ENCODE peak calls at places on chromosomes 6 and 20, in eight cellular contexts. B is NB4, C is esophagus muscularis mucosa, I is A549, X is Peyer's patch, H is right lobe of liver, A is adrenal gland, Y is upper lobe of left lung. Z is an unnamed sample.

GRCh38 chr6:160336200-160336599 is 12.0 kb upstream of the SLC22A3 start:
- DNase-seq in B (no peak), C (peak), I (no peak), X (no peak), H (no peak), A (no peak), Y (no peak), Z (no peak)

GRCh38 chr6:106256201-106256968 is 69.2 kb downstream of the ATG5 start:
- DNase-seq in B (no peak), C (no peak), I (peak), X (no peak), H (no peak), A (no peak), Y (no peak), Z (no peak)

GRCh38 chr6:13268914-13269532 is 59.3 kb downstream of the TBC1D7 start:
- DNase-seq in B (peak), C (no peak), I (no peak), X (no peak), H (no peak), A (no peak), Y (no peak), Z (no peak)

GRCh38 chr6:34142599-34142998 is 3.3 kb downstream of the GRM4 start:
- DNase-seq in B (no peak), C (no peak), I (no peak), X (no peak), H (no peak), A (no peak), Y (no peak), Z (no peak)

GRCh38 chr6:99993533-99994251 is at the start of gene MCHR2:
- DNase-seq in B (no peak), C (no peak), I (no peak), X (no peak), H (no peak), A (no peak), Y (no peak), Z (no peak)

GRCh38 chr20:23446505-23446904 is 6.2 kb downstream of the CST11 start:
- DNase-seq in B (peak), C (no peak), I (peak), X (peak), H (no peak), A (peak), Y (peak), Z (no peak)

GRCh38 chr6:53344993-53345392 is 3.8 kb downstream of the ELOVL5 start:
- DNase-seq in B (no peak), C (no peak), I (no peak), X (no peak), H (no peak), A (no peak), Y (no peak), Z (no peak)

GRCh38 chr20:40477805-40478204 is 211.2 kb downstream of the MAFB start:
- DNase-seq in B (no peak), C (no peak), I (no peak), X (no peak), H (no peak), A (no peak), Y (no peak), Z (no peak)

GRCh38 chr6:13436691-13437568 is 50.5 kb downstream of the GFOD1 start:
- DNase-seq in B (no peak), C (no peak), I (no peak), X (no peak), H (no peak), A (peak), Y (no peak), Z (no peak)

GRCh38 chr6:155212616-155213380 is 51.0 kb upstream of the CLDN20 start:
- DNase-seq in B (no peak), C (no peak), I (no peak), X (no peak), H (no peak), A (no peak), Y (no peak), Z (no peak)

GRCh38 chr20:8912731-8913130 is 156.2 kb upstream of the PLCB4 start:
- DNase-seq in B (no peak), C (no peak), I (no peak), X (no peak), H (no peak), A (no peak), Y (no peak), Z (no peak)

GRCh38 chr6:108174371-108175175 is 8.8 kb downstream of the NR2E1 start:
- DNase-seq in B (peak), C (no peak), I (no peak), X (no peak), H (no peak), A (no peak), Y (no peak), Z (no peak)

GRCh38 chr6:93423542-93423941 is 4.2 kb upstream of the EPHA7 start:
- DNase-seq in B (peak), C (no peak), I (peak), X (no peak), H (no peak), A (no peak), Y (no peak), Z (no peak)

GRCh38 chr20:57874141-57874540 is 164.3 kb upstream of the PMEPA1 start:
- DNase-seq in B (no peak), C (peak), I (no peak), X (no peak), H (no peak), A (no peak), Y (no peak), Z (no peak)

GRCh38 chr6:109454483-109455160 is 950 bp downstream of the MICAL1 start:
- DNase-seq in B (peak), C (no peak), I (no peak), X (peak), H (peak), A (peak), Y (peak), Z (peak)

GRCh38 chr6:111540971-111541719 is 58.1 kb upstream of the REV3L start:
- DNase-seq in B (no peak), C (no peak), I (no peak), X (no peak), H (no peak), A (no peak), Y (no peak), Z (no peak)

GRCh38 chr20:51022803-51023616 is at the start of gene KCNG1:
- DNase-seq in B (peak), C (no peak), I (peak), X (peak), H (peak), A (peak), Y (peak), Z (peak)
- TF ChIP-seq POLR2A in B (no peak), C (no peak), I (peak), X (peak), H (no peak), A (no peak), Y (no peak), Z (no peak)

GRCh38 chr20:33441142-33441955 is 2.2 kb downstream of the SNTA1 start:
- DNase-seq in B (no peak), C (no peak), I (no peak), X (no peak), H (no peak), A (peak), Y (no peak), Z (no peak)

GRCh38 chr20:33444797-33445560 is 1.4 kb upstream of the SNTA1 start:
- DNase-seq in B (peak), C (no peak), I (peak), X (peak), H (no peak), A (no peak), Y (no peak), Z (no peak)

GRCh38 chr20:33442136-33443005 is 1.2 kb downstream of the SNTA1 start:
- DNase-seq in B (peak), C (no peak), I (no peak), X (no peak), H (no peak), A (no peak), Y (no peak), Z (no peak)

GRCh38 chr20:33443006-33443511 is 504 bp downstream of the SNTA1 start:
- DNase-seq in B (no peak), C (no peak), I (no peak), X (no peak), H (peak), A (no peak), Y (no peak), Z (no peak)

GRCh38 chr20:33443512-33444239 is at the start of gene SNTA1:
- DNase-seq in B (peak), C (peak), I (peak), X (peak), H (peak), A (peak), Y (peak), Z (peak)
- TF ChIP-seq POLR2A in B (no peak), C (no peak), I (peak), X (peak), H (peak), A (peak), Y (no peak), Z (no peak)

DNA sequence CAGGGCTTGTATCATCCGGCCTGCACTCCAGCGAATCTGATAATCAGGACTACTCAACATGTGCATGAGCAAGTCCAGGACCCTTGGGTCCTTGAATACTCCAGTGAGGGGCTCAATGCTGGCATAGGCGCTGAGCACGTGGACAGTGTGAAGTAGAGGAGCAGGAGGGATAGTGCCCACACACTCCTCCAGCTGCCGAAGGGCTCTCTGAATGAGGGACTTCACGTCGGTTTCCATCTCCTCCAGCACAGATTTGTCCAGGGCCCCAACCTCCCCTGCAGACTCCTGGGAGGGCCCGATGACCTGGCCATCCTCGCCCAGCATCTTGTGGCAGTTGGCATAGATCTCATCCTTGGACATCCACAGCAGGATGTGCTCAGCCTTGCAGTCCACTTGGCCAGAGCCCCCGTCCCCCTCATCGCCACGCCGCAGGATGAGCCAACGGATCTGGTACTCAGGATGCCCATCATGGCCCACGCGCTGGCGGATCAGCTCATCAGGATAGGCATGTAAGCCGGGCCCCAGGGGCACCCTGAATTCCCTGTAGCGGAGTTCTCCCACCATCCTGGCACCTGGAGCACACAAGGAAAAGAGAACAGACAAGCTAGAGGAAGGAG is 1.3 kb downstream of the CUL7 start:
- DNase-seq in B (no peak), C (no peak), I (no peak), X (no peak), H (no peak), A (no peak), Y (no peak), Z (no peak)
- TF ChIP-seq POLR2A in B (no peak), C (no peak), I (no peak), X (no peak), H (no peak), A (no peak), Y (no peak), Z (no peak)

GRCh38 chr6:219019-219570 is 73.2 kb upstream of the DUSP22 start:
- DNase-seq in B (no peak), C (no peak), I (no peak), X (no peak), H (no peak), A (no peak), Y (no peak), Z (no peak)
- TF ChIP-seq POLR2A in B (no peak), C (no peak), I (no peak), X (no peak), H (no peak), A (no peak), Y (no peak), Z (no peak)

GRCh38 chr6:42217523-42218367 is at the start of gene MRPS10:
- DNase-seq in B (peak), C (peak), I (peak), X (peak), H (peak), A (peak), Y (peak), Z (peak)
- TF ChIP-seq POLR2A in B (peak), C (peak), I (peak), X (peak), H (peak), A (peak), Y (peak), Z (peak)

GRCh38 chr6:143058987-143059386 is 1.7 kb upstream of the AIG1 start:
- DNase-seq in B (peak), C (no peak), I (peak), X (no peak), H (no peak), A (no peak), Y (no peak), Z (no peak)

GRCh38 chr6:143059616-143060353 is 904 bp upstream of the AIG1 start:
- DNase-seq in B (peak), C (no peak), I (peak), X (no peak), H (no peak), A (no peak), Y (peak), Z (no peak)

GRCh38 chr6:143061597-143062385 is 1.1 kb downstream of the AIG1 start:
- DNase-seq in B (no peak), C (no peak), I (no peak), X (no peak), H (no peak), A (no peak), Y (no peak), Z (no peak)

GRCh38 chr6:143060806-143061596 is at the start of gene AIG1:
- DNase-seq in B (no peak), C (no peak), I (no peak), X (peak), H (peak), A (peak), Y (no peak), Z (peak)

GRCh38 chr6:143060354-143060805 is 309 bp upstream of the AIG1 start:
- DNase-seq in B (peak), C (peak), I (peak), X (peak), H (peak), A (peak), Y (peak), Z (peak)
- TF ChIP-seq POLR2A in B (no peak), C (peak), I (no peak), X (peak), H (peak), A (peak), Y (peak), Z (no peak)

DNA sequence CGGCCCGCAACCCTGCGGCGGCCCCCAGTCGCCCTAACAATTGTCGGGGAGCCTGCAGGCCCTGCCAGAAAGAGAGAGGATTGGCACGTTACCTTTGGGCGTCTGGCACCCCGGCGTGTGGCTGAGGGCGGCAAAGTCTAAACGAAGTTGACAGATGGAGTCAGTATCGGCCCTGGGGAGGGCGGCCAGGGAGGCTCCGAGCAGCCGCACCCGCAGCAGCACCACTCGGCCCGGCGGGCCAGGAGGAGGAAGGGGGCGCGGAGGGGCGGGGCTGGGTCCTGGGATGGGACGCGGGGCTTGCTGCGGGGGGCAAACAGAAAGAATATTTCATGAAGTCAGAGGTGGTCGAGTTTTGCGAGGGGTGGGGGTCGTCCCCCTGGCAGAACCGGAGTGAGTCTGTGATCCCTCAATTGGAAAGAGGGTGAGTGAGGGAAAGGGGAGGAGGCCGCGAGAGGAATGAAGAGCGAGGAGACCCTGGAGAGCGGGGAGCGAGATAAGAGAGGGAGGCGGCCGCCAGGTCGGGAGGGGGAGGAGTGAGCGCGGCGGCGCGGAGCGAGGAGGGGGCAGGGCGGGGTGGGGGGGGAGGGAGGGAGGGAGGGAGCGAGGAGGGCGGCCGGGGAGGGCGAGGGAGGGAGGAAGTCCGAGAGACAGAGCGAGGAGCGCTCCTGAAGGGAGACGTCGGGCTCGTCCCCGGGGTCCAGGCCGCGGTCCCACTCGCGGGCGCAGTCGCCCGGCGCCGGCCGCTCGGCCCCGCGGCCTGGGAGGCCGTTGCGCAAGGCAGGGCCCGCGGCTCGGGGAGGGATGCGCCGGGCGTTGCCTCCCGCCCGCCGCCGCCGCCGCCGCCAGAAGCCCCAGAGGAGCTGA is at the start of gene FOXF2:
- DNase-seq in B (peak), C (no peak), I (peak), X (no peak), H (no peak), A (no peak), Y (no peak), Z (no peak)
- TF ChIP-seq POLR2A in B (no peak), C (no peak), I (no peak), X (no peak), H (no peak), A (no peak), Y (no peak), Z (no peak)

GRCh38 chr6:27023664-27024063 is 223.8 kb upstream of the PRSS16 start:
- DNase-seq in B (no peak), C (no peak), I (no peak), X (no peak), H (no peak), A (no peak), Y (no peak), Z (no peak)

GRCh38 chr6:27025351-27025750 is 222.2 kb upstream of the PRSS16 start:
- DNase-seq in B (no peak), C (no peak), I (no peak), X (no peak), H (no peak), A (no peak), Y (no peak), Z (no peak)

GRCh38 chr6:27016689-27017088 is 230.8 kb upstream of the PRSS16 start:
- DNase-seq in B (no peak), C (no peak), I (no peak), X (no peak), H (no peak), A (no peak), Y (no peak), Z (no peak)

GRCh38 chr6:27020553-27020880 is 227.0 kb upstream of the PRSS16 start:
- DNase-seq in B (no peak), C (no peak), I (no peak), X (no peak), H (no peak), A (no peak), Y (no peak), Z (no peak)

GRCh38 chr6:27019651-27020552 is 227.6 kb upstream of the PRSS16 start:
- DNase-seq in B (peak), C (peak), I (peak), X (peak), H (peak), A (peak), Y (peak), Z (peak)
- TF ChIP-seq POLR2A in B (peak), C (peak), I (peak), X (no peak), H (peak), A (peak), Y (no peak), Z (peak)